ENCODE peak calls at places on chromosomes 2 and 18, in four cellular contexts. N is fibroblast of lung; Y is stimulated activated CD8-positive, alpha-beta memory T cell treated with anti-CD3 and anti-CD28 coated beads, Interleukin-4, amount 100 ng/mL, for 24 hours; J is RWPE1. Q is an unnamed sample.

GRCh38 chr18:1090758-1091157 is 186.1 kb downstream of the ADCYAP1 start:
- DNase-seq in Y (no peak), N (no peak), J (no peak), Q (no peak)

GRCh38 chr2:26671691-26672090 is 20.8 kb upstream of the KCNK3 start:
- DNase-seq in J (no peak), Y (no peak), N (no peak), Q (no peak)

GRCh38 chr2:152525277-152525838 is 190.4 kb downstream of the FMNL2 start:
- DNase-seq in Y (no peak), N (no peak), J (peak), Q (peak)

GRCh38 chr2:129863350-129863749 is 116.1 kb upstream of the RAB6C start:
- DNase-seq in Y (no peak), N (no peak), J (no peak), Q (no peak)

GRCh38 chr18:70578480-70578879 is 289.6 kb downstream of the SOCS6 start:
- DNase-seq in N (no peak), Y (no peak), J (no peak), Q (no peak)

GRCh38 chr2:85425588-85425987 is 7.1 kb downstream of the SH2D6 start:
- DNase-seq in J (no peak), Y (no peak), N (no peak), Q (no peak)

GRCh38 chr2:107592225-107592624 is 234.5 kb upstream of the RGPD4 start:
- DNase-seq in N (no peak), J (no peak), Y (no peak), Q (no peak)

GRCh38 chr2:65554765-65555561 is 122.6 kb upstream of the SPRED2 start:
- DNase-seq in N (no peak), Y (no peak), J (no peak), Q (no peak)

GRCh38 chr2:201008000-201008829 is 44.8 kb upstream of the ORC2 start:
- DNase-seq in J (no peak), N (no peak), Y (no peak), Q (no peak)

GRCh38 chr2:63819765-63820717 is 21.7 kb upstream of the UGP2 start:
- DNase-seq in N (peak), J (no peak), Y (no peak), Q (no peak)

GRCh38 chr2:238369516-238370481 is 49.5 kb downstream of the TRAF3IP1 start:
- DNase-seq in Y (no peak), J (no peak), N (no peak), Q (no peak)

GRCh38 chr2:68974251-68974650 is at the start of gene GKN1:
- DNase-seq in J (no peak), N (no peak), Y (no peak), Q (no peak)

GRCh38 chr2:197293252-197294007 is 17.1 kb downstream of the ANKRD44 start:
- DNase-seq in N (no peak), Y (no peak), J (no peak), Q (no peak)